ENCODE peak calls at places on chromosomes 4 and X, in six cellular contexts. Z, V, D, U, F and R are unnamed samples.

GRCh38 chr4:177448850-177449249 is 6.6 kb upstream of the AGA start:
- DNase-seq in Z (no peak), V (no peak), D (no peak), U (no peak), F (no peak), R (no peak)

GRCh38 chrX:2500681-2501151 is at the start of the genes DHRSX and ZBED1:
- DNase-seq in Z (peak), V (no peak), D (peak), U (peak), F (peak), R (no peak)

GRCh38 chrX:134173541-134174272 is 63.3 kb upstream of the CCDC160 start:
- DNase-seq in Z (peak), V (no peak), D (no peak), U (no peak), F (no peak), R (peak)

GRCh38 chr4:176482972-176483371 is 163.2 kb downstream of the SPCS3 start:
- DNase-seq in Z (no peak), V (no peak), D (no peak), U (no peak), F (no peak), R (no peak)

GRCh38 chr4:154049457-154050181 is 260.7 kb upstream of the SFRP2 start:
- DNase-seq in Z (no peak), V (no peak), D (no peak), U (no peak), F (no peak), R (peak)

GRCh38 chr4:11801466-11802446 is 373.1 kb upstream of the HS3ST1 start:
- DNase-seq in Z (no peak), V (no peak), D (no peak), U (no peak), F (no peak), R (no peak)

GRCh38 chrX:54479471-54480122 is 16.4 kb downstream of the FGD1 start:
- DNase-seq in Z (no peak), V (no peak), D (no peak), U (no peak), F (no peak), R (no peak)

GRCh38 chr4:142549726-142550463 is 296.2 kb downstream of the INPP4B start:
- DNase-seq in Z (no peak), V (no peak), D (no peak), U (no peak), F (no peak), R (no peak)

GRCh38 chr4:126939401-126939800 is 693.4 kb upstream of the INTU start:
- DNase-seq in Z (no peak), V (no peak), D (no peak), U (no peak), F (no peak), R (no peak)

GRCh38 chr4:98467627-98468072 is 190.8 kb downstream of the TSPAN5 start:
- DNase-seq in Z (peak), V (peak), D (peak), U (peak), F (peak), R (peak)

GRCh38 chrX:132218100-132218807 is 993 bp downstream of the RAP2C start:
- DNase-seq in Z (peak), V (peak), D (peak), U (peak), F (peak), R (peak)

GRCh38 chr4:98557497-98557896 is 100.9 kb downstream of the TSPAN5 start:
- DNase-seq in Z (no peak), V (no peak), D (peak), U (no peak), F (no peak), R (no peak)

GRCh38 chr4:98967916-98968315 is 27.6 kb upstream of the METAP1 start:
- DNase-seq in Z (no peak), V (no peak), D (no peak), U (no peak), F (no peak), R (no peak)

GRCh38 chr4:82360298-82361177 is 13.3 kb downstream of the HNRNPD start:
- DNase-seq in Z (peak), V (no peak), D (no peak), U (no peak), F (no peak), R (no peak)

GRCh38 chr4:2393353-2394270 is 24.8 kb downstream of the ZFYVE28 start:
- DNase-seq in Z (peak), V (no peak), D (no peak), U (no peak), F (no peak), R (peak)

GRCh38 chr4:16106956-16107355 is 23.1 kb upstream of the PROM1 start:
- DNase-seq in Z (no peak), V (no peak), D (no peak), U (no peak), F (no peak), R (no peak)

GRCh38 chr4:10457255-10457801 is at the start of gene ZNF518B:
- DNase-seq in Z (peak), V (peak), D (peak), U (peak), F (peak), R (peak)

GRCh38 chr4:66887061-66887460 is 658.2 kb downstream of the CENPC start:
- DNase-seq in Z (no peak), V (no peak), D (no peak), U (no peak), F (no peak), R (no peak)

GRCh38 chr4:102809190-102809589 is 18.2 kb downstream of the UBE2D3 start:
- DNase-seq in Z (no peak), V (no peak), D (no peak), U (no peak), F (no peak), R (no peak)

GRCh38 chrX:40971736-40972135 is 113.5 kb upstream of the USP9X start:
- DNase-seq in Z (no peak), V (no peak), D (peak), U (no peak), F (no peak), R (no peak)

GRCh38 chrX:53133400-53133799 is 39.5 kb downstream of the KANTR start:
- DNase-seq in Z (no peak), V (no peak), D (no peak), U (no peak), F (no peak), R (no peak)

GRCh38 chr4:140130677-140131076 is 23.3 kb downstream of the MAML3 start:
- DNase-seq in Z (no peak), V (no peak), D (no peak), U (peak), F (no peak), R (no peak)

GRCh38 chr4:169615467-169616106 is 3.2 kb upstream of the NEK1 start:
- DNase-seq in Z (no peak), V (no peak), D (no peak), U (no peak), F (no peak), R (no peak)

GRCh38 chr4:180203349-180203748 is 2039.9 kb upstream of the TENM3 start:
- DNase-seq in Z (no peak), V (no peak), D (no peak), U (no peak), F (no peak), R (no peak)

GRCh38 chrX:12798601-12799000 is 7.4 kb downstream of the PRPS2 start:
- DNase-seq in Z (no peak), V (no peak), D (no peak), U (no peak), F (no peak), R (no peak)

GRCh38 chrX:147891886-147892285 is 19.8 kb upstream of the FMR1 start:
- DNase-seq in Z (no peak), V (no peak), D (no peak), U (no peak), F (no peak), R (no peak)